ENCODE peak calls at places on chromosome 3, in five cellular contexts. G is astrocyte, J is chondrocyte, B is anterior cingulate cortex, O is AG08396. Q is an unnamed sample.

GRCh38 chr3:85710490-85710889 is 751.7 kb downstream of the CADM2 start:
- DNase-seq in G (peak), J (no peak), B (no peak), O (peak), Q (no peak)

GRCh38 chr3:184506579-184506978 is 55.0 kb upstream of the EPHB3 start:
- DNase-seq in G (peak), J (no peak), B (no peak), O (no peak), Q (no peak)

GRCh38 chr3:31466016-31466415 is 66.7 kb upstream of the STT3B start:
- DNase-seq in G (peak), J (no peak), B (no peak), O (no peak), Q (peak)

GRCh38 chr3:142134799-142135325 is 14.5 kb downstream of the TFDP2 start:
- DNase-seq in G (no peak), J (no peak), B (no peak), O (no peak), Q (no peak)

GRCh38 chr3:40780341-40780800 is 255.6 kb downstream of the ZNF621 start:
- DNase-seq in G (no peak), J (peak), B (peak), O (no peak), Q (peak)

GRCh38 chr3:19436746-19437145 is 288.4 kb downstream of the KCNH8 start:
- DNase-seq in G (no peak), J (no peak), B (no peak), O (no peak), Q (no peak)

GRCh38 chr3:109178701-109179100 is 42.2 kb downstream of the C3orf85 start:
- DNase-seq in G (no peak), J (no peak), B (no peak), O (no peak), Q (no peak)

GRCh38 chr3:122392868-122393844 is 9.2 kb downstream of the FAM162A start:
- DNase-seq in G (peak), J (no peak), B (no peak), O (peak), Q (peak)

GRCh38 chr3:194812177-194812576 is 126.5 kb downstream of the FAM43A start:
- DNase-seq in G (no peak), J (no peak), B (no peak), O (no peak), Q (no peak)

GRCh38 chr3:129317876-129318275 is 39.2 kb downstream of the HMCES start:
- DNase-seq in G (no peak), J (no peak), B (no peak), O (no peak), Q (no peak)

GRCh38 chr3:42403737-42404136 is 6.7 kb downstream of the LYZL4 start:
- DNase-seq in G (no peak), J (no peak), B (no peak), O (no peak), Q (no peak)

GRCh38 chr3:3227670-3228069 is 48.2 kb upstream of the CRBN start:
- DNase-seq in G (no peak), J (no peak), B (no peak), O (no peak), Q (no peak)

GRCh38 chr3:52195823-52196331 is 2.1 kb upstream of the ALAS1 start:
- DNase-seq in G (no peak), J (no peak), B (no peak), O (peak), Q (peak)

GRCh38 chr3:32374788-32375595 is 16.7 kb upstream of the CMTM7 start:
- DNase-seq in G (peak), J (no peak), B (no peak), O (peak), Q (peak)

GRCh38 chr3:10707089-10707983 is 108.7 kb upstream of the SLC6A11 start:
- DNase-seq in G (no peak), J (no peak), B (no peak), O (no peak), Q (no peak)

GRCh38 chr3:157113832-157114505 is 46.0 kb downstream of the CCNL1 start:
- DNase-seq in G (no peak), J (no peak), B (no peak), O (no peak), Q (no peak)

GRCh38 chr3:79367066-79367465 is 400.7 kb downstream of the ROBO1 start:
- DNase-seq in G (peak), J (no peak), B (no peak), O (no peak), Q (no peak)

GRCh38 chr3:58612825-58613224 is 35.6 kb upstream of the FAM107A start:
- DNase-seq in G (no peak), J (peak), B (no peak), O (no peak), Q (no peak)

GRCh38 chr3:142886938-142887337 is 1.9 kb downstream of the PCOLCE2 start:
- DNase-seq in G (peak), J (no peak), B (no peak), O (peak), Q (peak)

GRCh38 chr3:140595295-140595694 is 82.6 kb upstream of the TRIM42 start:
- DNase-seq in G (peak), J (no peak), B (no peak), O (no peak), Q (no peak)

GRCh38 chr3:112407214-112407887 is 74.4 kb downstream of the CD200 start:
- DNase-seq in G (no peak), J (no peak), B (no peak), O (no peak), Q (no peak)

Q was measured in AG08395.